ENCODE peak calls at places on chromosomes 3 and 15, in seven cellular contexts. W is right lobe of liver, I is stomach, G is A549, Z is GM10248, R is AG10803, H is osteocyte. B is an unnamed sample.

GRCh38 chr15:98139337-98139736 is 178.8 kb downstream of the ARRDC4 start:
- DNase-seq in G (no peak), I (no peak), R (no peak), H (no peak), Z (no peak), W (no peak), B (no peak)

GRCh38 chr3:153138267-153139210 is 23.5 kb upstream of the RAP2B start:
- DNase-seq in I (peak; percentile 70), G (peak; percentile 74), R (peak; percentile 90), H (no peak), Z (peak; percentile 39), W (peak; percentile 52), B (peak; percentile 93)

GRCh38 chr3:62708642-62709041 is 166.6 kb downstream of the CADPS start:
- DNase-seq in W (no peak), I (no peak), H (no peak), R (no peak), Z (no peak), G (no peak), B (no peak)

GRCh38 chr15:76340802-76341365 is 4.3 kb downstream of the ISL2 start:
- DNase-seq in R (no peak), W (no peak), I (no peak), G (no peak), H (peak; percentile 83), Z (peak; percentile 58), B (no peak)

GRCh38 chr15:79185199-79185598 is 94.6 kb upstream of the RASGRF1 start:
- DNase-seq in R (no peak), Z (no peak), H (no peak), I (no peak), G (no peak), W (no peak), B (no peak)

GRCh38 chr15:69697913-69698312 is 245.3 kb downstream of the RPLP1 start:
- DNase-seq in W (no peak), H (no peak), Z (no peak), R (no peak), I (no peak), G (no peak), B (no peak)

GRCh38 chr3:175485436-175485835 is 626.3 kb downstream of the NAALADL2 start:
- DNase-seq in W (no peak), R (no peak), H (no peak), I (no peak), G (no peak), Z (no peak), B (no peak)

GRCh38 chr3:134713673-134714072 is 62.9 kb upstream of the KY start:
- DNase-seq in W (no peak), I (no peak), G (no peak), Z (no peak), R (no peak), H (no peak), B (no peak)

GRCh38 chr3:115623414-115623868 is at the start of gene GAP43:
- DNase-seq in I (no peak), Z (no peak), W (peak; percentile 44), G (peak; percentile 8), R (peak; percentile 85), H (no peak), B (peak; percentile 74)

GRCh38 chr3:13251166-13251892 is 168.8 kb downstream of the NUP210 start:
- DNase-seq in Z (no peak), G (no peak), W (peak; percentile 95), I (no peak), H (no peak), R (no peak), B (no peak)

GRCh38 chr15:53880353-53880752 is 97.9 kb upstream of the UNC13C start:
- DNase-seq in H (no peak), R (no peak), Z (no peak), I (no peak), W (no peak), G (no peak), B (no peak)

GRCh38 chr3:125115640-125116039 is 59.8 kb upstream of the HEG1 start:
- DNase-seq in R (peak; percentile 77), Z (no peak), H (no peak), I (no peak), W (no peak), G (no peak), B (no peak)

GRCh38 chr3:31008986-31009385 is 114.5 kb upstream of the GADL1 start:
- DNase-seq in R (peak; percentile 39), Z (no peak), I (no peak), H (no peak), G (no peak), W (no peak), B (peak; percentile 63)

GRCh38 chr3:135034291-135034768 is 239.3 kb downstream of the EPHB1 start:
- DNase-seq in Z (no peak), R (no peak), H (no peak), W (no peak), I (no peak), G (no peak), B (no peak)

GRCh38 chr3:122730240-122730639 is 49.6 kb downstream of the PARP14 start:
- DNase-seq in H (no peak), I (no peak), Z (no peak), W (no peak), R (no peak), G (no peak), B (no peak)

GRCh38 chr3:123159926-123160635 is 41.7 kb upstream of the SEC22A start:
- DNase-seq in W (no peak), G (no peak), H (no peak), I (no peak), R (peak; percentile 65), Z (no peak), B (peak; percentile 19)

GRCh38 chr3:140438736-140439505 is 238.9 kb upstream of the TRIM42 start:
- DNase-seq in Z (no peak), W (no peak), H (peak; percentile 69), R (no peak), G (no peak), I (no peak), B (no peak)

GRCh38 chr15:74830868-74831267 is 4.4 kb downstream of the CPLX3 start:
- DNase-seq in G (no peak), Z (no peak), I (no peak), W (no peak), H (no peak), R (peak; percentile 27), B (no peak)

GRCh38 chr3:133644768-133645167 is 17.0 kb downstream of the TOPBP1 start:
- DNase-seq in I (no peak), W (no peak), R (peak; percentile 68), H (no peak), G (peak; percentile 30), Z (no peak), B (peak; percentile 92)

GRCh38 chr15:33735637-33736247 is 232.6 kb upstream of the CHRM5 start:
- DNase-seq in I (peak; percentile 28), R (peak; percentile 7), H (no peak), Z (peak; percentile 30), G (peak; percentile 46), W (no peak), B (no peak)
- TF ChIP-seq CTCF in I (no peak), R (peak; percentile 52), H (peak; percentile 76), Z (peak; percentile 34), G (peak; percentile 81), W (peak; percentile 62), B (peak; percentile 70)

DNA sequence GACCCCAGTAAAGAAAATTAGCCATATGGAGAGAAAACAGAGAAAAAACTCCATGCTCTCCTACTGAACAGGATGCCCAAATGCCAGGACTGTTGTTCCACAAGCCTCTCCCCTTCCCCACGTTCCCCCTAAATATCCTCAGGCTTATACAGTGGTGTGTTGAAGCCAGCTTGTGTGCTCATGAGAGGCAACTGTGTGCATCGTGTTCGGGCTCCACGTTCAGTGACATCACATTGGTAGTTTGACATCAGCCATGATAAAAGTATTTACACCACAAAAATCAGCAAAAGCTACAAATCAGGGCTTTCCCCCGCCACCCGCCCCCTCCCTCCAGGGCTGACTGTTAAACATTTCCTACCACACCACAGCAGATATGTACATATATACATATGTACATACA is 143.9 kb upstream of the HES1 start:
- DNase-seq in H (no peak), I (no peak), R (no peak), W (no peak), G (no peak), Z (no peak), B (no peak)
- TF ChIP-seq CTCF in H (no peak), I (no peak), R (no peak), W (no peak), G (no peak), Z (no peak), B (no peak)

GRCh38 chr15:43775411-43775965 is 1.3 kb downstream of the ELL3 start:
- DNase-seq in Z (no peak), I (peak; percentile 67), W (peak; percentile 78), R (peak; percentile 33), H (no peak), G (peak; percentile 25), B (peak; percentile 72)
- TF ChIP-seq CTCF in Z (peak; percentile 15), I (no peak), W (peak; percentile 64), R (peak; percentile 35), H (peak; percentile 35), G (peak; percentile 28), B (peak; percentile 74)

DNA sequence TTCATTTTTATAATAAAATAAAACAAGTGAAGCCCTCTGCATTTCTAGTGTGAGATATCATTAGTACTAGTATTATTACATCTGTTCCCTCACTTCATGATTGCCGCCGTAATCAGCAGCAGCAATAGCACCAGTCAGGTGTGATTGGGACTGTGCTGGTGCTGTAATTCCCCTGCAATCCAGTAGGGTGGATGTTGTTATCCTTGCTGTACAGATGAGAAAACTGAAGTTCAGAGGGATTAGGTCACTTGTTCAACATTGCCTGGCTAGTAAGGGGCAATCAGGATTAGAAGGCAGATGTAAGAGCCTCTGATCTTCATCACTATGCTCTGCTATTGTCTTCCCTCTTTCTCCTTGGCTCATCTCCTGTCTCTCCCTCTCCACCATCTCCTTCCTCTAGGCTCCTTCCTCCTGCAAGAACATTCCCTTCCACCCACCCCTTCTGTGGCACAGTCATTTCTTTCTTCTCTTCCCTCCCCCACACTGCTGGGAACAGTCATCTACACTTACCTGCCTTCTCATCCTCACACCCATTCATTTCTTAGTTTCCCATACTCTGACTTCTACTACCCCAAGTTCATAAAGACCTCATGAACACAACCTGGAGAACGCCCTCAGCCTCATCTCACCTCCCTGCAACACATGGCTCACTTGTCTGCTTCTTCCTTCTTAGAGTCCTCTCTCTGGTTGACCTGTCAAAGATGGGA is 29.7 kb downstream of the CRYGS start:
- DNase-seq in R (no peak), Z (no peak), H (no peak), G (peak; percentile 22), W (no peak), I (no peak), B (no peak)
- TF ChIP-seq CTCF in R (peak; percentile 42), Z (peak; percentile 24), H (peak; percentile 22), G (no peak), W (peak; percentile 24), I (no peak), B (peak; percentile 42)

GRCh38 chr3:79517766-79518413 is 249.9 kb downstream of the ROBO1 start:
- DNase-seq in I (no peak), R (peak; percentile 25), W (no peak), H (no peak), Z (no peak), G (no peak), B (peak; percentile 26)
- TF ChIP-seq CTCF in I (no peak), R (peak; percentile 72), W (peak; percentile 74), H (peak; percentile 80), Z (peak; percentile 30), G (peak; percentile 45), B (peak; percentile 75)

B was measured in HFFc6.